ENCODE peak calls at places on chromosomes 3 and 15, in four cellular contexts. One of them, this sample, is unnamed.

GRCh38 chr3:107458871-107459270 is 63.9 kb upstream of the BBX start:
- DNase-seq in aorta: no peak
- DNase-seq in cardiac muscle cell: peak
- DNase-seq in sigmoid colon: no peak
- DNase-seq in this sample: no peak

GRCh38 chr3:54122046-54122801 is at the start of gene CACNA2D3:
- DNase-seq in aorta: no peak
- DNase-seq in cardiac muscle cell: peak
- DNase-seq in sigmoid colon: peak
- DNase-seq in this sample: no peak

GRCh38 chr15:63870403-63871209 is 36.9 kb upstream of the HERC1 start:
- DNase-seq in aorta: peak
- DNase-seq in cardiac muscle cell: peak
- DNase-seq in sigmoid colon: no peak
- DNase-seq in this sample: no peak

GRCh38 chr3:154161806-154162205 is 40.6 kb downstream of the ARHGEF26 start:
- DNase-seq in aorta: no peak
- DNase-seq in cardiac muscle cell: peak
- DNase-seq in sigmoid colon: no peak
- DNase-seq in this sample: no peak

GRCh38 chr15:81400640-81401236 is 26.7 kb upstream of the TMC3 start:
- DNase-seq in aorta: no peak
- DNase-seq in cardiac muscle cell: peak
- DNase-seq in sigmoid colon: no peak
- DNase-seq in this sample: no peak

GRCh38 chr3:139111392-139112229 is 66.9 kb upstream of the PRR23C start:
- DNase-seq in aorta: peak
- DNase-seq in cardiac muscle cell: peak
- DNase-seq in sigmoid colon: no peak
- DNase-seq in this sample: peak

GRCh38 chr3:143070977-143071551 is 48.5 kb upstream of the CHST2 start:
- DNase-seq in aorta: no peak
- DNase-seq in cardiac muscle cell: peak
- DNase-seq in sigmoid colon: no peak
- DNase-seq in this sample: no peak

GRCh38 chr15:89419370-89419984 is 76.9 kb downstream of the RHCG start:
- DNase-seq in aorta: peak
- DNase-seq in cardiac muscle cell: peak
- DNase-seq in sigmoid colon: no peak
- DNase-seq in this sample: no peak

GRCh38 chr15:31151301-31152233 is 50.0 kb upstream of the TRPM1 start:
- DNase-seq in aorta: no peak
- DNase-seq in cardiac muscle cell: no peak
- DNase-seq in sigmoid colon: no peak
- DNase-seq in this sample: no peak

GRCh38 chr3:13200951-13201350 is 127.7 kb upstream of the IQSEC1 start:
- DNase-seq in aorta: no peak
- DNase-seq in cardiac muscle cell: peak
- DNase-seq in sigmoid colon: no peak
- DNase-seq in this sample: no peak

GRCh38 chr3:196287066-196287404 is 491 bp downstream of the PCYT1A start:
- DNase-seq in aorta: peak
- DNase-seq in cardiac muscle cell: peak
- DNase-seq in sigmoid colon: peak
- DNase-seq in this sample: no peak

GRCh38 chr15:62568004-62568403 is 402.9 kb upstream of the C2CD4B start:
- DNase-seq in aorta: no peak
- DNase-seq in cardiac muscle cell: no peak
- DNase-seq in sigmoid colon: no peak
- DNase-seq in this sample: no peak

GRCh38 chr3:43996379-43997301 is 245.0 kb upstream of the TOPAZ1 start:
- DNase-seq in aorta: no peak
- DNase-seq in cardiac muscle cell: peak
- DNase-seq in sigmoid colon: no peak
- DNase-seq in this sample: no peak

GRCh38 chr3:49415931-49416601 is 3.8 kb downstream of the TCTA start:
- DNase-seq in aorta: peak
- DNase-seq in cardiac muscle cell: no peak
- DNase-seq in sigmoid colon: no peak
- DNase-seq in this sample: no peak

GRCh38 chr3:126117212-126117611 is 33.3 kb upstream of the SLC41A3 start:
- DNase-seq in aorta: no peak
- DNase-seq in cardiac muscle cell: no peak
- DNase-seq in sigmoid colon: no peak
- DNase-seq in this sample: no peak

GRCh38 chr3:84165278-84165677 is 793.5 kb upstream of the CADM2 start:
- DNase-seq in aorta: no peak
- DNase-seq in cardiac muscle cell: no peak
- DNase-seq in sigmoid colon: no peak
- DNase-seq in this sample: no peak

GRCh38 chr15:25733856-25734679 is 129.1 kb downstream of the ATP10A start:
- DNase-seq in aorta: no peak
- DNase-seq in cardiac muscle cell: no peak
- DNase-seq in sigmoid colon: peak
- DNase-seq in this sample: peak

GRCh38 chr15:69853572-69853971 is 244.1 kb downstream of the TLE3 start:
- DNase-seq in aorta: no peak
- DNase-seq in cardiac muscle cell: peak
- DNase-seq in sigmoid colon: no peak
- DNase-seq in this sample: no peak

GRCh38 chr15:56528136-56528535 is 63.2 kb upstream of the MNS1 start:
- DNase-seq in aorta: no peak
- DNase-seq in cardiac muscle cell: no peak
- DNase-seq in sigmoid colon: no peak
- DNase-seq in this sample: no peak

GRCh38 chr3:154954750-154955149 is 125.4 kb upstream of the MME start:
- DNase-seq in aorta: no peak
- DNase-seq in cardiac muscle cell: peak
- DNase-seq in sigmoid colon: no peak
- DNase-seq in this sample: no peak

GRCh38 chr15:41492597-41493204 is 973 bp upstream of the ITPKA start:
- DNase-seq in aorta: no peak
- DNase-seq in cardiac muscle cell: no peak
- DNase-seq in sigmoid colon: no peak
- DNase-seq in this sample: no peak

GRCh38 chr3:119628816-119629445 is 31.2 kb downstream of the PLA1A start:
- DNase-seq in aorta: no peak
- DNase-seq in cardiac muscle cell: no peak
- DNase-seq in sigmoid colon: no peak
- DNase-seq in this sample: no peak

GRCh38 chr15:42727740-42728355 is 9.1 kb downstream of the CDAN1 start:
- DNase-seq in aorta: no peak
- DNase-seq in cardiac muscle cell: no peak
- DNase-seq in sigmoid colon: no peak
- DNase-seq in this sample: no peak

GRCh38 chr3:58471025-58471887 is 20.6 kb upstream of the KCTD6 start:
- DNase-seq in aorta: no peak
- DNase-seq in cardiac muscle cell: peak
- DNase-seq in sigmoid colon: no peak
- DNase-seq in this sample: no peak

GRCh38 chr3:84108442-84108971 is 850.3 kb upstream of the CADM2 start:
- DNase-seq in aorta: no peak
- DNase-seq in cardiac muscle cell: peak
- DNase-seq in sigmoid colon: no peak
- DNase-seq in this sample: no peak

GRCh38 chr15:39887832-39888231 is 32.2 kb downstream of the GPR176 start:
- DNase-seq in aorta: no peak
- DNase-seq in cardiac muscle cell: peak
- DNase-seq in sigmoid colon: no peak
- DNase-seq in this sample: no peak

GRCh38 chr15:74808073-74808839 is 4.4 kb upstream of the LMAN1L start:
- DNase-seq in aorta: no peak
- DNase-seq in cardiac muscle cell: no peak
- DNase-seq in sigmoid colon: no peak
- DNase-seq in this sample: no peak

GRCh38 chr15:69542028-69542427 is 89.4 kb downstream of the RPLP1 start:
- DNase-seq in aorta: no peak
- DNase-seq in cardiac muscle cell: no peak
- DNase-seq in sigmoid colon: no peak
- DNase-seq in this sample: no peak

DNA sequence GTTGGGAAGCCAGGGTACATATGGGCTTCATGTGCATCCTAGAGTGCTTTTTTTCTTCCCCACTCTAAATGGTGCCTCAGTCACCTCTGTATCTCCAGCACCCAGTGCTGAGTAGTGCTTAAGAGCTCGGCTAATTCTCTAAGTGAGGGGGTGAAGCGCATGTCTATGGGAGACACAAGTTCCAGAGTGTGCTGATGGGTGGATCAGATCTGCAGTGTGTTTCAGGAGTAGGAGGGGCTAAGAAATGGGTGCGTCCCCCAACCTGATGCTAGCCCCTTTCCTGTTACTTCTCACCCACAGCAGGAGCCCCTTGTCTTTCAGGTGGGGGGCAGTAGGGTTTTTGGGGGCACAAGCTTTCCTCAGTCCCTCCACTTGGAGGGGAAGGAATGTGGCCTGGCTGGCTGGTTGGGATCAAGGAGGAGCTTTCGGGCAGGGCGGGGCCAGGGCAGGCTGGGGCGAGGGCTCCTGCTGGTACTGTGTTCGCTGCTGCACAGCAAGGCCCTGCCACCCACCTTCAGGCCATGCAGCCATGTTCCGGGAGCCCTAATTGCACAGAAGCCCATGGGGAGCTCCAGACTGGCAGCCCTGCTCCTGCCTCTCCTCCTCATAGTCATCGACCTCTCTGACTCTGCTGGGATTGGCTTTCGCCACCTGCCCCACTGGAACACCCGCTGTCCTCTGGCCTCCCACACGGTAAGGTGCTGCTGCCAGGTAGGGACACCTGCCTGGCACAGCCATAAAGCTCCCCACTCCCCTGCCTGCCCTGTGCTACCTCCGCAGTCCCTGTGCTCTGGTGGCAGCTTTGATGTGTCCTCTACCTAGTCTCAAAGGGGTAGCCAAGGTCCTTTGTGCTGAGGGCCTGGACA is at the start of gene IL17RE:
- DNase-seq in aorta: peak
- DNase-seq in cardiac muscle cell: no peak
- DNase-seq in sigmoid colon: no peak
- DNase-seq in this sample: no peak
- H3K4me3 ChIP-seq in aorta: no peak
- H3K4me3 ChIP-seq in cardiac muscle cell: no peak
- H3K4me3 ChIP-seq in sigmoid colon: peak
- H3K4me3 ChIP-seq in this sample: peak

DNA sequence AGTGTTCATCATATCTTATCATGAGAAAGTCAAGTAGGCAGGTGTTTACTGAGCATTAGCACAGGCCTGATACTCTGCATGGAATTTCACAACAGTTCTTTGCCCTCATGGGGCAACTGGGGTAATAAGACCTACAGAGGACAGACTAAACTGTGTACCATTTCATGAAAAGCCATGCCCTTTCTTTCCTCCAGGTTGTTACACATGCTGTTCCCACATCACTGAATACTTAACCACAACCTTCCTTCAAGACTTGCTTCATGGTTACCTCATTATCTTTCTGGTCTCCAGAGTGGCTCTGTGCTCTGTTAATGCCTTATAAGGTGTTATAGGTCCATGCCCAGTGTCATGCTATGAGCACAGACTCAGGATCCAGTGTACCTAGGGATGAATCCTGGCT is 28.2 kb upstream of the RSL24D1 start:
- DNase-seq in aorta: no peak
- DNase-seq in cardiac muscle cell: no peak
- DNase-seq in sigmoid colon: no peak
- DNase-seq in this sample: no peak
- H3K27ac ChIP-seq in aorta: no peak
- H3K27ac ChIP-seq in cardiac muscle cell: peak
- H3K27ac ChIP-seq in sigmoid colon: no peak
- H3K27ac ChIP-seq in this sample: no peak

GRCh38 chr3:18012464-18012863 is 270.0 kb upstream of the TBC1D5 start:
- DNase-seq in aorta: no peak
- DNase-seq in cardiac muscle cell: no peak
- DNase-seq in sigmoid colon: no peak
- DNase-seq in this sample: no peak
- H3K4me3 ChIP-seq in aorta: no peak
- H3K4me3 ChIP-seq in cardiac muscle cell: no peak
- H3K4me3 ChIP-seq in sigmoid colon: no peak
- H3K4me3 ChIP-seq in this sample: no peak

GRCh38 chr3:72390841-72391240 is 457.4 kb downstream of the SHQ1 start:
- DNase-seq in aorta: no peak
- DNase-seq in cardiac muscle cell: peak
- DNase-seq in sigmoid colon: no peak
- DNase-seq in this sample: no peak
- H3K27ac ChIP-seq in aorta: no peak
- H3K27ac ChIP-seq in cardiac muscle cell: no peak
- H3K27ac ChIP-seq in sigmoid colon: no peak
- H3K27ac ChIP-seq in this sample: no peak

GRCh38 chr3:22210693-22211092 is 459.7 kb upstream of the ZNF385D start:
- DNase-seq in aorta: no peak
- DNase-seq in cardiac muscle cell: no peak
- DNase-seq in sigmoid colon: no peak
- DNase-seq in this sample: no peak
- H3K4me3 ChIP-seq in aorta: no peak
- H3K4me3 ChIP-seq in cardiac muscle cell: no peak
- H3K4me3 ChIP-seq in sigmoid colon: no peak
- H3K4me3 ChIP-seq in this sample: no peak

DNA sequence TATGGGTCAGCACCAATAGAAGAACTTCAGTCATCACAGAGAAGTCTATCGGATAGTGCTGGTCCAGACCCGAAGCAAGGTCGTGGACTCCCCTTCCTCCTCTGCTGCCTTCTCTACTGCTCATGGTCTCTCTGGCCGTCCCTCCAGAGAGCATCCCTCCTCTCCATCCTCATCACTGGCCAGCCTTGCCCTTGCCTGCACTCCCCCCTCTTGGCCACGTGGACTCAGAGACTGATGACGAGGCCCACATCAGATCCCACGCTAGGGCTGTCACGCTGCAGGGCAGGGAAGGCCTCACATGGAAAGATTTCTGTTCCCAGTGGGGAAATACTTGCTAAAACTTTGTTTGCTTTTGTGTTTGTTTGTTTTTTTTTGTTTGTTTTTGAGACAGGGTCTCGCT is 35.3 kb downstream of the IGDCC3 start:
- DNase-seq in aorta: no peak
- DNase-seq in cardiac muscle cell: no peak
- DNase-seq in sigmoid colon: no peak
- DNase-seq in this sample: no peak
- H3K27ac ChIP-seq in aorta: no peak
- H3K27ac ChIP-seq in cardiac muscle cell: no peak
- H3K27ac ChIP-seq in sigmoid colon: no peak
- H3K27ac ChIP-seq in this sample: no peak

DNA sequence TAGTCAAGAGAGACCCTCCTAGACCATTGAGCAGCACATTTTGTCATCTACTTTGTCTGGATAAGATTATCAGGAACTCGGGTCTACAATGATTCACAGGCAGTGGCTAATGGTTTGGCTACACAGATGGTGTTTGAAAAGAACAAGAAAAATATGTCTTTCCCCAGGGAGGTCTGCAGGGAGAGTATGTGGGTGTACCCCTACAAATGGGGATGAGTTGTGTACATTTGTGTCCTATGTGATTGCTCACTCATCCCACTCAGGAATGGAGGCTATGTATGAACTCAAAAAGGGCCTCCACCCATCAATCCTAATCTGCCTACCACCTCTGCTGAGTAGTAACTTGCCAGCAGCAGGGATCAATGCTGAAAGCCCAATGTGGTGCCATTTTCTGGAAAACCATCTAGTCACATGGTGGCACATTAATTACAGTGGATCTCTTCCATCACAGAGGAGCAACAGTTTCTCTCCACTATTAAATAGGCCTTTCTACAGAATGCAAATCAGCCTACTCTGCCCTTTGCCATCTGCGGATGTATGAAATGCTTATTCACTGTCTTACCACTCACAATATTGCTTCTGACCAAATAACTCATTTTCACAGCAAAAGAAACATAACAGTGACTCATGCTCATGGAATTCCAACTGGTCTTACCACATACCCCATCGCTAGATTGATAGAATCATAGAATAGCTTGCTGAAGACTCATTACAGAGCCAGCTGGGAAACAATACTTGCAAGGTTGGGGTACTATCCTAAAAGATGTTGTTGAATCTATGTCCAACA is 48.3 kb upstream of the TRIM42 start:
- DNase-seq in aorta: no peak
- DNase-seq in cardiac muscle cell: peak
- DNase-seq in sigmoid colon: no peak
- DNase-seq in this sample: no peak
- H3K4me3 ChIP-seq in aorta: no peak
- H3K4me3 ChIP-seq in cardiac muscle cell: no peak
- H3K4me3 ChIP-seq in sigmoid colon: no peak
- H3K4me3 ChIP-seq in this sample: no peak

This sample was measured in coronary artery.